ENCODE peak calls at places on chromosome 16, in six cellular contexts. V, D, W, S, C and J are unnamed samples.

GRCh38 chr16:4693956-4694663 is 748 bp downstream of the NUDT16L1 start:
- DNase-seq in V (peak), D (peak), W (peak), S (peak), C (peak), J (no peak)

GRCh38 chr16:72808754-72809153 is 239.2 kb downstream of the ZFHX3 start:
- DNase-seq in V (no peak), D (no peak), W (no peak), S (no peak), C (no peak), J (no peak)

GRCh38 chr16:85871756-85872155 is 27.2 kb upstream of the IRF8 start:
- DNase-seq in V (no peak), D (no peak), W (peak), S (peak), C (no peak), J (no peak)

GRCh38 chr16:86771506-86772230 is 193.3 kb downstream of the FOXL1 start:
- DNase-seq in V (no peak), D (no peak), W (no peak), S (no peak), C (no peak), J (no peak)

GRCh38 chr16:81035975-81036750 is 521 bp downstream of the ATMIN start:
- DNase-seq in V (peak), D (no peak), W (peak), S (peak), C (peak), J (no peak)

GRCh38 chr16:3268294-3268693 is 11.9 kb upstream of the MEFV start:
- DNase-seq in V (no peak), D (no peak), W (no peak), S (no peak), C (no peak), J (no peak)

GRCh38 chr16:17452931-17453330 is 17.8 kb downstream of the XYLT1 start:
- DNase-seq in V (peak), D (no peak), W (no peak), S (no peak), C (no peak), J (no peak)

GRCh38 chr16:58462997-58463891 is 36.7 kb upstream of the NDRG4 start:
- DNase-seq in V (no peak), D (no peak), W (no peak), S (peak), C (no peak), J (no peak)

GRCh38 chr16:87274808-87275207 is 42.4 kb downstream of the C16orf95 start:
- DNase-seq in V (peak), D (no peak), W (no peak), S (no peak), C (no peak), J (no peak)

GRCh38 chr16:2710711-2711231 is 9.3 kb downstream of the PRSS27 start:
- DNase-seq in V (no peak), D (no peak), W (no peak), S (no peak), C (no peak), J (no peak)

GRCh38 chr16:27461483-27462171 is 59.7 kb downstream of the IL21R start:
- DNase-seq in V (peak), D (no peak), W (no peak), S (no peak), C (no peak), J (no peak)

GRCh38 chr16:54077412-54077821 is 209.2 kb downstream of the IRX3 start:
- DNase-seq in V (peak), D (peak), W (peak), S (no peak), C (no peak), J (no peak)

GRCh38 chr16:87538594-87538993 is 45.8 kb upstream of the ZCCHC14 start:
- DNase-seq in V (peak), D (peak), W (no peak), S (no peak), C (no peak), J (peak)

GRCh38 chr16:30526137-30526822 is at the start of gene ZNF768:
- DNase-seq in V (peak), D (no peak), W (peak), S (peak), C (peak), J (no peak)

GRCh38 chr16:13902677-13903076 is 17.3 kb upstream of the ERCC4 start:
- DNase-seq in V (peak), D (no peak), W (peak), S (no peak), C (no peak), J (no peak)

GRCh38 chr16:55494994-55495421 is 13.9 kb upstream of the LPCAT2 start:
- DNase-seq in V (peak), D (peak), W (peak), S (peak), C (no peak), J (peak)

GRCh38 chr16:78175287-78175686 is 75.8 kb downstream of the WWOX start:
- DNase-seq in V (peak), D (no peak), W (no peak), S (no peak), C (no peak), J (no peak)

GRCh38 chr16:85169333-85170065 is 57.2 kb upstream of the CIBAR2 start:
- DNase-seq in V (peak), D (no peak), W (peak), S (peak), C (no peak), J (no peak)

GRCh38 chr16:9946022-9946720 is 236.1 kb downstream of the GRIN2A start:
- DNase-seq in V (no peak), D (no peak), W (no peak), S (peak), C (peak), J (no peak)
- TF ChIP-seq CTCF in V (no peak), D (no peak), W (no peak), S (peak), C (peak), J (no peak)

DNA sequence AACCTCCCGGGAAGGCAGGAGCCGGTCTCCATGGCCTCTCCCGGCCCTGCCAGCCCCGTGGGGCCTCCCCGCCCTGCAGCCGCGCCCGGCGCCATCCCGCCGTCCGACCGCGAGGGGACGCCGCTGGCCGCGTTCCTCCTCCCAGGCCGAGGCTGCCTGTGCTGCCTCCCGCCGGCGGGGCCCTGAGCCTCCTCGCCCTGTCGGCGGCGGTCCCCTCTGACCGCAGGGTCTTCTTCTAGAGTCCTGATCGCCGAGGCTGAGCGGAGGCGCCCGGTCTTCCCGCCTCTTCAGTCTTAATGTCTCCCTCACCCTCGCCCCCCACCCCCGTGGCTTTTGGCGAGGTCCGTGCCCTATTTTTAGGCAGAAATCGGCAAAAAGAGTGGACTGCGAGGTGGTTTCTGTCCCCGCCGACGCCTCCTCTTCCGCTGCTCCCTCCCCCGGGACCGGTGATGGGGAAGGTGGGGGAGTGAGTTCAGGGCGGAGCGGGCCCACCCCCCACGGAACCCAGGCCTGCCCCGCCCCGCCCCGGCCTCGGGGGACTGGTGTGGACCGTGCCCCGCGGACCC is 794 bp upstream of the CPNE7 start:
- DNase-seq in V (peak), D (no peak), W (peak), S (peak), C (peak), J (no peak)
- TF ChIP-seq CTCF in V (peak), D (peak), W (peak), S (peak), C (peak), J (peak)

DNA sequence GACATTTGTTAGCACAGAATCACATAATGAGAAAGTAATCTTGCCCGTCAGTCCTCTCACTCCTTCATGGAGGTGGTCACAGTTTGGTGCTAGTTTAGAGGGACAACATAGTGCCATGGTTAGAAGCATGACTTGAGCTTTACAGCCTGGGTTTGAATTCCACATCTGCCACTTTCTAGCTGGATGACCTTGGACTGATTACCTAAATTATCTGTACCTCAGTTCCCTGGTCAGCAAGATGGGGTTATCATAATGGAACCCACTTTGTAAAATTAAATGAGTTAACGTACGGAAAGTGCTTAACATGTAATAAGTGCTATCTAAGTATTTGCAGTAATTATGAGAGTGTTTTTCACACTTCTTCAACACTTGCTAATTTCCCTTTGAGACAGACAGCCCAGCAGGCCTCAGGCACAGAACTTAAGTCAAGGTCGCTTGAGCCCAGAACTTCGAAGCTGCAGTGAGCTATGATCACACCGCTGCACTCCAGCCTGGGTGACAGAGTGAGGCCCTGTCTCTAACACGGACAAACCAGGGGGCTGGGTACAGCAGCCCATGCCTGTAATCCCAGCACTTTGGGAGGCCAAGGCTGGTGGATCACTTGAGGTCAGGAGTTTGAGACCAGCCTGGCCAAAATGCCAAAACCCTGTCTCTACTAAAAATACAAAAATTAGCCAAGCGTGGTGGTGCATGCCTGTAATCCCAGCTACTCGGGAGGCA is 7.1 kb downstream of the VWA3A start:
- DNase-seq in V (no peak), D (no peak), W (no peak), S (no peak), C (no peak), J (no peak)
- TF ChIP-seq CTCF in V (no peak), D (no peak), W (no peak), S (peak), C (no peak), J (no peak)

GRCh38 chr16:50371936-50372595 is 3.3 kb upstream of the BRD7 start:
- DNase-seq in V (no peak), D (no peak), W (peak), S (peak), C (peak), J (no peak)
- TF ChIP-seq CTCF in V (peak), D (peak), W (peak), S (peak), C (peak), J (peak)

GRCh38 chr16:75392911-75393310 is 40.4 kb downstream of the CFDP1 start:
- DNase-seq in V (no peak), D (no peak), W (no peak), S (no peak), C (no peak), J (no peak)

GRCh38 chr16:75402821-75403475 is 30.4 kb downstream of the CFDP1 start:
- DNase-seq in V (peak), D (no peak), W (peak), S (no peak), C (peak), J (no peak)

GRCh38 chr16:75401697-75402096 is 31.6 kb downstream of the CFDP1 start:
- DNase-seq in V (no peak), D (no peak), W (no peak), S (no peak), C (no peak), J (no peak)

GRCh38 chr16:75402174-75402820 is 31.0 kb downstream of the CFDP1 start:
- DNase-seq in V (peak), D (no peak), W (peak), S (no peak), C (no peak), J (no peak)

DNA sequence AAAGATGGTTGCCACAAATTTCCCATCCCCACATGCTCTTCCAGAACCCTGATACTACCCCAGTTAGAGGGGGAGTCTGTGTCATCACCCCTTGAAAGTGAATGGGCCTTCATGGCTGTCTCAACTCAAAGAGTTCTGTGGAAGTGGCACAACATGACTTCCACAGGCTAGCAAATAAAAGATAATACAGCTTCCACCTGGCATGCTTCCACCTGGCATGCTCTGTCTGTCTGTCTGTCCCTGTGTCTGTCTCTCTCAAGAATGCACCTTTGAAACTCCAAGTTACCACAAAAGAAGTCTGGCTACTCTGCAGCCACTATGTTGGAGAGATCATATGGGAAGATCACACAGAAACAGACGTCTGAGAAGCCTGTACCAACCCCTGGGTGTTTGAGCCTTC is 35.0 kb downstream of the CFDP1 start:
- DNase-seq in V (no peak), D (no peak), W (no peak), S (no peak), C (no peak), J (no peak)
- TF ChIP-seq CTCF in V (no peak), D (no peak), W (no peak), S (no peak), C (no peak), J (no peak)

GRCh38 chr16:71288890-71289731 is at the start of gene CMTR2:
- DNase-seq in V (peak), D (peak), W (peak), S (peak), C (peak), J (peak)
- TF ChIP-seq CTCF in V (no peak), D (no peak), W (peak), S (no peak), C (no peak), J (peak)